ENCODE peak calls at places on chromosomes 4 and X, in seven cellular contexts. W is CD8-positive, alpha-beta T cell; H is MM.1S; A is esophagus squamous epithelium; P is A549; V is ovary; T is Panc1. U is an unnamed sample. For H3K9me3, the result is how much of the 10 kb centered on the place peaks cover.

GRCh38 chr4:184298255-184298654 is 80.6 kb upstream of the ENPP6 start:
- DNase-seq in T (no peak), H (no peak), A (no peak), W (no peak), P (no peak), V (no peak), U (no peak)

GRCh38 chrX:97155809-97156208 is 272.1 kb downstream of the RPA4 start:
- DNase-seq in A (no peak), H (no peak), W (no peak), P (no peak), V (no peak), T (no peak), U (no peak)

GRCh38 chrX:48487362-48487785 is 11.4 kb downstream of the FTSJ1 start:
- DNase-seq in T (no peak), H (no peak), W (no peak), V (no peak), P (no peak), A (no peak), U (peak)

GRCh38 chrX:139720136-139720535 is 12.2 kb upstream of the MCF2 start:
- DNase-seq in V (no peak), W (no peak), H (no peak), T (no peak), A (no peak), P (peak), U (peak)

GRCh38 chr4:159071178-159071968 is 31.5 kb upstream of the RAPGEF2 start:
- DNase-seq in A (no peak), P (no peak), V (no peak), H (no peak), T (no peak), W (no peak), U (no peak)

GRCh38 chrX:110015915-110016314 is 13.0 kb downstream of the TMEM164 start:
- DNase-seq in W (no peak), A (no peak), P (no peak), T (no peak), H (no peak), V (peak), U (no peak)

GRCh38 chr4:41281038-41281634 is 24.4 kb downstream of the UCHL1 start:
- DNase-seq in W (no peak), V (peak), P (peak), A (no peak), H (peak), T (peak), U (no peak)

GRCh38 chr4:15794905-15795304 is 16.8 kb downstream of the CD38 start:
- DNase-seq in T (no peak), W (no peak), A (no peak), H (no peak), V (no peak), P (no peak), U (no peak)

GRCh38 chr4:5759236-5760075 is 48.5 kb downstream of the EVC start:
- DNase-seq in W (no peak), P (no peak), H (no peak), T (no peak), V (no peak), A (no peak), U (no peak)

GRCh38 chrX:40012039-40012799 is 85.5 kb downstream of the BCOR start:
- DNase-seq in T (no peak), P (no peak), W (no peak), V (peak), H (no peak), A (no peak), U (no peak)

GRCh38 chr4:65126200-65126599 is 544.1 kb downstream of the EPHA5 start:
- DNase-seq in P (no peak), W (no peak), V (no peak), H (peak), A (no peak), T (no peak), U (no peak)

GRCh38 chrX:125436855-125437254 is 117.2 kb downstream of the TEX13C start:
- DNase-seq in W (no peak), P (no peak), T (no peak), V (no peak), A (no peak), H (peak), U (no peak)
- TF ChIP-seq CTCF in W (no peak), P (peak), T (peak), V (no peak), A (no peak), H (peak), U (no peak)

GRCh38 chr4:127852661-127853060 is 28.0 kb upstream of the PLK4 start:
- DNase-seq in P (no peak), A (no peak), W (no peak), H (no peak), T (no peak), V (no peak), U (no peak)
- H3K9me3 ChIP-seq in P (under half), A (under half), W (under half), H (under half), T (under half), V (under half), U (under half)

GRCh38 chrX:36856849-36857248 is 151.3 kb upstream of the FAM47C start:
- DNase-seq in W (no peak), P (no peak), V (no peak), H (no peak), A (no peak), T (no peak), U (no peak)
- TF ChIP-seq CTCF in W (no peak), P (peak), V (no peak), H (peak), A (no peak), T (peak), U (peak)

DNA sequence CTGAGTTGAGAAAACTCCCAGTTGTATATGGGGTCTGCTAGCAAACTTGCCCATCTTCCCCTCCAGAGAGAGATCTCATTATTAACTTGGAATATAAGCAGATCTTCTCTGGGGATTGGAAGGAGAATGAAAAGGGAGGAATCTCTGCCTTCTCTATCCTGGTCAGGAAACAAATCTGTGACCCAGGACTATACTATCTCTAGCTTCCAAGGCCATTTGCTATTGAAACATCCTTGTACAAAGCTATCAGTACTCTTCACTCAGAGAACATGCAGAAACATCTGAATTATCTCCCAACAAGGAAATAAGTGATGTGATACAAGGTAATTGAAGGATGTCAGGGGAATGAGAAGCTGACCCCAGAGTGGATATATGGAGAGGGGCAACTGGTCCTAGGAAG is 183.8 kb downstream of the FRMPD4 start:
- DNase-seq in T (no peak), A (no peak), W (no peak), P (no peak), H (no peak), V (no peak), U (no peak)
- H3K9me3 ChIP-seq in T (under half), A (under half), W (under half), P (under half), H (under half), V (under half), U (under half)

GRCh38 chr4:3464911-3465697 is 2.0 kb downstream of the DOK7 start:
- DNase-seq in V (no peak), T (no peak), P (no peak), H (no peak), W (no peak), A (no peak), U (no peak)

GRCh38 chr4:3466691-3467600 is 3.8 kb downstream of the DOK7 start:
- DNase-seq in V (no peak), W (no peak), T (no peak), A (no peak), P (no peak), H (no peak), U (no peak)

GRCh38 chr4:3464349-3464905 is 1.3 kb downstream of the DOK7 start:
- DNase-seq in H (no peak), W (no peak), A (no peak), T (no peak), P (no peak), V (no peak), U (no peak)

GRCh38 chr4:3467601-3468031 is 4.5 kb downstream of the DOK7 start:
- DNase-seq in P (no peak), W (no peak), T (no peak), A (no peak), H (no peak), V (no peak), U (no peak)

GRCh38 chr4:3465698-3466671 is 2.9 kb downstream of the DOK7 start:
- DNase-seq in W (no peak), P (no peak), T (no peak), V (no peak), A (no peak), H (no peak), U (no peak)
- TF ChIP-seq CTCF in W (no peak), P (no peak), T (no peak), V (no peak), A (no peak), H (no peak), U (peak)

GRCh38 chr4:80912350-80912749 is 118.2 kb upstream of the BMP3 start:
- DNase-seq in A (no peak), W (no peak), P (no peak), T (no peak), V (no peak), H (no peak), U (no peak)

GRCh38 chr4:80913381-80913780 is 117.1 kb upstream of the BMP3 start:
- DNase-seq in W (no peak), V (no peak), P (no peak), A (no peak), T (no peak), H (no peak), U (no peak)

GRCh38 chr4:80911458-80911857 is 119.0 kb upstream of the BMP3 start:
- DNase-seq in V (no peak), W (no peak), A (no peak), H (no peak), T (no peak), P (no peak), U (no peak)

GRCh38 chr4:80909938-80910337 is 120.6 kb upstream of the BMP3 start:
- DNase-seq in H (no peak), P (no peak), A (no peak), V (no peak), T (no peak), W (no peak), U (no peak)
- H3K9me3 ChIP-seq in H (under half), P (under half), A (under half), V (under half), T (under half), W (under half), U (under half)

DNA sequence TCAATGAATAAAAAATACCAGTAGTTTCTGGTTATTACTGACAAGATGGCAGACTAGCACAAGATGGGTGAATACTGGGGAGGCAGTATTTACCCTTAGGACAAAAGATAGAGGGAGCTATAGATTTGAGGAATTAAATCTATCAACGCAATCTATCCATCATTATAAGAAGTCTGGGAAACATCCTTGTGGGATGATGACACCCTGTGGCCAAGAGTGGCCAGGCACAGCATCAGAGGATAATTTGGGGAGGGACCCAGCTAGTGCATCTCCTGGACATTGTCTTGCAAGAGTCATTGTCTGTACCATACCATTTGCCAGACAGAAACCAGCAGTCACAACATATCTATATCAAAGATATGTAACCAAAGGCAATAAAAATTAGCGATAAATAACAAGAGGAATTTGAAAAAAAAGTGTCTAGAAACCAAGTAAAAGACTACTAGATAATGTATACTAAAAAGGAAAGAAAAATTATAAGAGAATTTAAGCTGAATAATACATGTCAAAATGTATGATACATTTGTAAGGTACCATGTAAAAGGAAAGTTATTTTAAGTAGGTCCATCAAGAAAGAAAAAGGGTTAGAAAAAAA is 22.9 kb downstream of the KCTD8 start:
- DNase-seq in A (no peak), W (no peak), P (no peak), T (no peak), V (no peak), H (no peak), U (no peak)
- TF ChIP-seq CTCF in A (peak), W (no peak), P (no peak), T (peak), V (no peak), H (peak), U (peak)

U was measured in AG04450.